ENCODE peak calls at places on chromosomes 12 and 14, in seven cellular contexts. H is fibroblast of pulmonary artery, E is BJ, W is brain microvascular endothelial cell, K is fibroblast of mammary gland, U is IMR-90, L is GM23338. M is an unnamed sample.

GRCh38 chr12:104215638-104216297 is at the start of gene TXNRD1:
- DNase-seq in E (no peak), U (peak; percentile 76), K (peak; percentile 69), L (peak; percentile 94), W (peak; percentile 64), H (peak; percentile 83), M (peak; percentile 86)

GRCh38 chr14:54446201-54446693 is 5.1 kb upstream of the CNIH1 start:
- DNase-seq in L (no peak), W (no peak), H (peak; percentile 94), E (no peak), U (no peak), K (peak; percentile 32), M (no peak)

GRCh38 chr14:104475256-104475655 is 104.3 kb upstream of the C14orf180 start:
- DNase-seq in L (no peak), E (no peak), W (no peak), H (no peak), K (no peak), U (no peak), M (no peak)

GRCh38 chr12:107402041-107403022 is 283.3 kb upstream of the PWP1 start:
- DNase-seq in W (peak; percentile 80), K (peak; percentile 61), H (peak; percentile 76), E (no peak), L (peak; percentile 94), U (peak; percentile 62), M (peak; percentile 24)

GRCh38 chr14:80981156-80981555 is 25.7 kb downstream of the TSHR start:
- DNase-seq in L (no peak), H (no peak), K (no peak), W (no peak), E (no peak), U (no peak), M (no peak)

GRCh38 chr12:121796855-121797751 is 3.6 kb upstream of the RHOF start:
- DNase-seq in H (peak; percentile 80), W (peak; percentile 68), E (no peak), K (peak; percentile 85), U (peak; percentile 83), L (peak; percentile 94), M (peak; percentile 97)

GRCh38 chr12:101592931-101593330 is 1.8 kb upstream of the MYBPC1 start:
- DNase-seq in K (no peak), H (no peak), W (no peak), L (no peak), U (no peak), E (no peak), M (no peak)

GRCh38 chr12:53452159-53453077 is 516 bp downstream of the PCBP2 start:
- DNase-seq in L (peak; percentile 86), E (peak; percentile 29), W (peak; percentile 83), H (peak; percentile 88), U (peak; percentile 85), K (peak; percentile 76), M (peak; percentile 91)

GRCh38 chr12:57213068-57213715 is 3.4 kb upstream of the NXPH4 start:
- DNase-seq in H (peak; percentile 87), E (peak; percentile 42), K (peak; percentile 83), L (peak; percentile 86), W (peak; percentile 82), U (peak; percentile 81), M (peak; percentile 83)

GRCh38 chr14:64410084-64410774 is 22.1 kb downstream of the MTHFD1 start:
- DNase-seq in U (peak; percentile 35), K (peak; percentile 51), H (peak; percentile 65), E (no peak), L (peak; percentile 55), W (peak; percentile 18), M (peak; percentile 56)

GRCh38 chr14:49820176-49820575 is 32.4 kb downstream of the NEMF start:
- DNase-seq in H (no peak), L (no peak), W (no peak), K (no peak), U (no peak), E (no peak), M (no peak)

GRCh38 chr12:111440152-111440551 is 34.4 kb downstream of the SH2B3 start:
- DNase-seq in K (no peak), U (no peak), H (no peak), W (no peak), E (no peak), L (no peak), M (no peak)

GRCh38 chr12:11732760-11733159 is 83.3 kb downstream of the ETV6 start:
- DNase-seq in U (no peak), K (no peak), W (no peak), H (no peak), L (no peak), E (no peak), M (no peak)

GRCh38 chr14:64636208-64636979 is 67.8 kb upstream of the PLEKHG3 start:
- DNase-seq in U (peak; percentile 67), H (peak; percentile 69), K (peak; percentile 60), W (peak; percentile 41), L (peak; percentile 84), E (no peak), M (peak; percentile 34)

GRCh38 chr12:3311491-3312103 is 179.4 kb upstream of the PRMT8 start:
- DNase-seq in U (no peak), L (no peak), E (no peak), W (no peak), H (no peak), K (no peak), M (no peak)

GRCh38 chr14:36455241-36455627 is 64.8 kb downstream of the NKX2-1 start:
- DNase-seq in E (no peak), H (no peak), W (no peak), K (no peak), L (no peak), U (no peak), M (no peak)

GRCh38 chr14:68661226-68662225 is 131.3 kb downstream of the ZFP36L1 start:
- DNase-seq in U (no peak), H (no peak), W (no peak), L (no peak), E (no peak), K (no peak), M (no peak)

DNA sequence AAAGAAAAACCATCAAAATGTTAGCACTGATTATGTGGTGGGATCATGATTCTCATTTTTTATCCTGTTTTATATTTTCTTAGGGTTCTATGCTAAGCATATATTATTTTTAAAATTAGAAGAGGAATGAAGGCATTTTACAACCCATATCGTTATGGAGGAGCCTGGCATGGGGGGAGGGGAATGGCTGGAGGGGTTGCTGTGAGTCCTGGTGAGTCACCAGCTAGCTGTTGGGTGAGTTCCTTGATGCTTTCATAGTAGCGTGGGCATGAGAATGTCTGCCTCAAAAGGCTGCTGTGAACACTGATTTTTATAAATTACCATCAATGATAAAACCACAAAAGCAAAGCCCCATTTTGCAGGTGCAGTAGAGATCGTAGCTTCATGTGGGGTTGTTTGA is 46.9 kb downstream of the C14orf132 start:
- DNase-seq in W (peak; percentile 77), E (no peak), K (peak; percentile 79), L (no peak), H (peak; percentile 53), U (peak; percentile 86), M (peak; percentile 91)
- H3K4me3 ChIP-seq in W (no peak overlapping the region), E (no peak overlapping the region), K (no peak overlapping the region), L (no peak overlapping the region), H (no peak overlapping the region), U (no peak overlapping the region), M (no peak overlapping the region)

DNA sequence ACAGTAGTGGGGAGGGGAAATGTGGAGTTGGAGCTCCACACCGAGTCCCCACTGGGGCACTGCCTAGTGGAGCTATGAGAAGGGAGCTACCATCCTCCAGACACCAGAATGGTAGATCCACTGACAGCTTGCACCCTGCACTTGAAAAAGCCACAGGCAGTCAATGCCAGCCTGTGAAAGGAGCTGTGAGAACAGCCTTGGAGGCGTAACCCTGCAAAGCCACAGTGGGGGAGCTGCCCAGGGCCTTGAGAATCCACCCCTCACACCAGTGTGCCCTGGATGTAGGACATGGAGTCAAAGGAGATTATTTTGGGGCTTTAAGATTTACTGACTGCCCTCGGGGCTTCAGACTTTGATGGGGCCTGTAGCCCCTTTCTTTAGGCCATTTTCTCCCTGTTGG is 12.5 kb downstream of the CTSG start:
- DNase-seq in K (no peak), H (no peak), W (no peak), E (no peak), U (no peak), L (no peak), M (no peak)
- TF ChIP-seq CTCF in K (no peak), H (no peak), W (no peak), E (no peak), U (no peak), L (no peak), M (no peak)

GRCh38 chr14:67487332-67487731 is 1.2 kb downstream of the TMEM229B start:
- DNase-seq in K (no peak), U (no peak), W (no peak), L (no peak), H (no peak), E (no peak), M (no peak)
- H3K4me3 ChIP-seq in K (no peak overlapping the region), U (no peak overlapping the region), W (no peak overlapping the region), L (no peak overlapping the region), H (no peak overlapping the region), E (no peak overlapping the region), M (no peak overlapping the region)

GRCh38 chr14:67486890-67487289 is 1.6 kb downstream of the TMEM229B start:
- DNase-seq in L (no peak), W (no peak), U (no peak), K (no peak), H (no peak), E (no peak), M (no peak)

GRCh38 chr14:67490201-67490600 is 1.7 kb upstream of the TMEM229B start:
- DNase-seq in E (no peak), L (no peak), K (no peak), H (no peak), W (no peak), U (no peak), M (no peak)

GRCh38 chr14:67491285-67491684 is 2.8 kb upstream of the TMEM229B start:
- DNase-seq in H (no peak), U (no peak), W (no peak), E (no peak), L (peak; percentile 38), K (no peak), M (no peak)

GRCh38 chr14:67485501-67486095 is 2.9 kb downstream of the TMEM229B start:
- DNase-seq in K (no peak), E (no peak), U (no peak), W (peak; percentile 5), L (peak; percentile 29), H (peak; percentile 46), M (no peak)

GRCh38 chr14:67487937-67488893 is at the start of gene TMEM229B:
- DNase-seq in E (no peak), U (no peak), H (no peak), L (no peak), K (no peak), W (peak; percentile 5), M (no peak)
- TF ChIP-seq CTCF in E (no peak), U (no peak), H (no peak), L (no peak), K (no peak), W (no peak), M (no peak)